ENCODE peak calls at places on chromosomes 4 and X, in four cellular contexts. O, I, V and F are unnamed samples.

GRCh38 chr4:38139187-38139586 is 179.0 kb downstream of the PTTG2 start:
- DNase-seq in O (no peak), I (no peak), V (no peak), F (no peak)

GRCh38 chr4:41095973-41096372 is 118.4 kb downstream of the APBB2 start:
- DNase-seq in O (no peak), I (no peak), V (no peak), F (no peak)

GRCh38 chrX:24774650-24775049 is 80.9 kb downstream of the POLA1 start:
- DNase-seq in O (no peak), I (no peak), V (no peak), F (no peak)

GRCh38 chr4:57077550-57078311 is 32.5 kb downstream of the IGFBP7 start:
- DNase-seq in O (no peak), I (no peak), V (no peak), F (no peak)

GRCh38 chrX:16213970-16214369 is 46.7 kb downstream of the MAGEB17 start:
- DNase-seq in O (no peak), I (no peak), V (no peak), F (no peak)

GRCh38 chr4:161002386-161002785 is 1161.4 kb downstream of the FSTL5 start:
- DNase-seq in O (no peak), I (no peak), V (no peak), F (no peak)

GRCh38 chrX:17792842-17793241 is 55.5 kb downstream of the SCML1 start:
- DNase-seq in O (no peak), I (no peak), V (no peak), F (no peak)

GRCh38 chrX:129769467-129770154 is 10.1 kb upstream of the SASH3 start:
- DNase-seq in O (peak; percentile 11), I (no peak), V (no peak), F (no peak)

GRCh38 chr4:67436742-67437141 is 108.6 kb downstream of the CENPC start:
- DNase-seq in O (no peak), I (no peak), V (no peak), F (no peak)

GRCh38 chrX:114712466-114712865 is 128.6 kb downstream of the HTR2C start:
- DNase-seq in O (no peak), I (no peak), V (no peak), F (no peak)

GRCh38 chr4:175109933-175110332 is 191.8 kb downstream of the ADAM29 start:
- DNase-seq in O (no peak), I (no peak), V (no peak), F (no peak)

GRCh38 chrX:115233497-115234219 is at the start of gene LRCH2:
- DNase-seq in O (peak; percentile 86), I (no peak), V (peak; percentile 63), F (peak; percentile 49)

GRCh38 chrX:10755477-10756334 is 135.3 kb upstream of the MID1 start:
- DNase-seq in O (peak; percentile 70), I (no peak), V (no peak), F (no peak)

GRCh38 chr4:6172927-6173200 is 27.5 kb downstream of the JAKMIP1 start:
- DNase-seq in O (no peak), I (no peak), V (no peak), F (no peak)

GRCh38 chr4:2400841-2401609 is 17.4 kb downstream of the ZFYVE28 start:
- DNase-seq in O (no peak), I (no peak), V (no peak), F (no peak)

GRCh38 chr4:22500831-22501714 is 14.8 kb downstream of the ADGRA3 start:
- DNase-seq in O (no peak), I (no peak), V (no peak), F (no peak)

GRCh38 chr4:25233194-25233593 is 639 bp upstream of the PI4K2B start:
- DNase-seq in O (no peak), I (no peak), V (no peak), F (no peak)

GRCh38 chrX:68428431-68428830 is 4.9 kb downstream of the OPHN1 start:
- DNase-seq in O (no peak), I (no peak), V (no peak), F (no peak)

GRCh38 chrX:102968216-102968615 is 31.1 kb downstream of the RAB40AL start:
- DNase-seq in O (no peak), I (no peak), V (no peak), F (no peak)

GRCh38 chr4:118280501-118281218 is 72.1 kb downstream of the PRSS12 start:
- DNase-seq in O (peak; percentile 70), I (no peak), V (no peak), F (no peak)

GRCh38 chr4:84531689-84532088 is 32.6 kb upstream of the NKX6-1 start:
- DNase-seq in O (peak; percentile 30), I (no peak), V (no peak), F (no peak)

GRCh38 chr4:138702471-138702870 is 313.1 kb upstream of the NOCT start:
- DNase-seq in O (no peak), I (no peak), V (no peak), F (no peak)

GRCh38 chr4:155769092-155769491 is 10.3 kb downstream of the GUCY1B1 start:
- DNase-seq in O (no peak), I (no peak), V (no peak), F (no peak)

GRCh38 chr4:186839122-186840037 is 115.7 kb upstream of the FAT1 start:
- DNase-seq in O (no peak), I (no peak), V (no peak), F (no peak)

GRCh38 chrX:17944833-17945497 is 83.9 kb upstream of the RAI2 start:
- DNase-seq in O (peak; percentile 38), I (no peak), V (no peak), F (no peak)

GRCh38 chr4:139454111-139454600 is at the start of gene RAB33B:
- DNase-seq in O (peak; percentile 95), I (peak; percentile 95), V (no peak), F (no peak)

GRCh38 chrX:33434256-33435092 is 223.1 kb upstream of the DMD start:
- DNase-seq in O (peak; percentile 77), I (no peak), V (peak; percentile 20), F (peak; percentile 78)

GRCh38 chr4:95728145-95728544 is 111.7 kb upstream of the PDHA2 start:
- DNase-seq in O (no peak), I (no peak), V (no peak), F (no peak)

GRCh38 chr4:158371158-158371557 is 150.5 kb upstream of the RXFP1 start:
- DNase-seq in O (no peak), I (no peak), V (no peak), F (no peak)

GRCh38 chr4:173365359-173365996 is 5.3 kb upstream of the SAP30 start:
- DNase-seq in O (no peak), I (no peak), V (no peak), F (no peak)

GRCh38 chr4:39083164-39083563 is 21.1 kb downstream of the KLHL5 start:
- DNase-seq in O (no peak), I (no peak), V (no peak), F (no peak)

GRCh38 chr4:8337083-8337482 is 67.5 kb downstream of the HTRA3 start:
- DNase-seq in O (no peak), I (no peak), V (no peak), F (no peak)

GRCh38 chrX:150269613-150270254 is 93.4 kb upstream of the MAMLD1 start:
- DNase-seq in O (no peak), I (no peak), V (no peak), F (no peak)

GRCh38 chr4:89119166-89119565 is 7.8 kb downstream of the TIGD2 start:
- DNase-seq in O (no peak), I (no peak), V (no peak), F (no peak)